ENCODE peak calls at places on chromosomes 7 and 10, in nine cellular contexts. L, K, M, X, S, G, A, B and F are unnamed samples.

GRCh38 chr10:94125856-94126255 is 132.1 kb downstream of the PLCE1 start:
- DNase-seq in X (peak), S (no peak), M (no peak), A (peak), L (no peak), B (no peak), G (no peak), K (peak), F (no peak)

GRCh38 chr10:24440817-24441790 is 232.2 kb downstream of the KIAA1217 start:
- DNase-seq in X (no peak), B (no peak), S (peak), K (peak), G (no peak), L (no peak), M (no peak), A (peak), F (no peak)

GRCh38 chr10:12031404-12031803 is 11.2 kb downstream of the UPF2 start:
- DNase-seq in K (no peak), M (no peak), B (no peak), A (no peak), X (no peak), L (no peak), S (no peak), G (no peak), F (no peak)

GRCh38 chr10:53387546-53387945 is 615.0 kb upstream of the MBL2 start:
- DNase-seq in S (no peak), A (peak), L (no peak), B (no peak), K (no peak), X (no peak), G (no peak), M (no peak), F (no peak)

GRCh38 chr10:50993817-50994251 is 80.5 kb upstream of the PRKG1 start:
- DNase-seq in S (no peak), B (no peak), K (peak), M (peak), X (peak), L (no peak), G (no peak), A (peak), F (no peak)

GRCh38 chr7:28768577-28769147 is 189.5 kb downstream of the TRIL start:
- DNase-seq in G (no peak), K (peak), M (no peak), L (no peak), S (no peak), X (peak), A (peak), B (no peak), F (no peak)

GRCh38 chr10:132710746-132711617 is 75.0 kb downstream of the NKX6-2 start:
- DNase-seq in S (no peak), X (no peak), A (no peak), K (no peak), L (no peak), M (peak), B (no peak), G (no peak), F (no peak)

GRCh38 chr7:110130669-110131068 is 960.3 kb upstream of the LRRN3 start:
- DNase-seq in M (no peak), S (no peak), B (no peak), X (no peak), A (no peak), K (no peak), G (no peak), L (no peak), F (no peak)

GRCh38 chr10:130027716-130028464 is 63.8 kb upstream of the EBF3 start:
- DNase-seq in B (peak), M (no peak), A (no peak), L (no peak), G (no peak), K (no peak), S (no peak), X (no peak), F (no peak)

GRCh38 chr7:16652888-16653287 is 6.9 kb downstream of the BZW2 start:
- DNase-seq in X (peak), L (no peak), S (peak), B (no peak), M (no peak), G (no peak), A (no peak), K (no peak), F (no peak)

GRCh38 chr10:67433276-67433675 is 262.7 kb downstream of the CTNNA3 start:
- DNase-seq in M (no peak), A (no peak), K (no peak), G (no peak), B (no peak), S (no peak), L (no peak), X (no peak), F (no peak)

GRCh38 chr7:132878228-132878919 is 203.5 kb downstream of the CHCHD3 start:
- DNase-seq in B (no peak), G (no peak), K (no peak), X (peak), A (no peak), S (no peak), M (no peak), L (no peak), F (no peak)

GRCh38 chr10:89481662-89482061 is 53.7 kb downstream of the SLC16A12 start:
- DNase-seq in L (no peak), A (peak), K (peak), M (no peak), S (no peak), X (peak), B (no peak), G (no peak), F (no peak)

GRCh38 chr10:51683031-51683830 is 16.2 kb downstream of the CSTF2T start:
- DNase-seq in M (no peak), L (no peak), X (no peak), A (peak), S (no peak), G (peak), B (no peak), K (peak), F (peak)

GRCh38 chr7:123580406-123581161 is 21.0 kb upstream of the ASB15 start:
- DNase-seq in A (peak), K (peak), G (peak), M (no peak), L (peak), S (no peak), B (no peak), X (peak), F (peak)

GRCh38 chr7:150986099-150986512 is 4.7 kb upstream of the NOS3 start:
- DNase-seq in K (peak), B (peak), A (no peak), M (peak), X (peak), L (peak), G (peak), S (no peak), F (no peak)

GRCh38 chr10:68212721-68213352 is 19.1 kb downstream of the ATOH7 start:
- DNase-seq in A (peak), K (peak), M (no peak), G (no peak), B (no peak), L (peak), X (peak), S (no peak), F (no peak)

GRCh38 chr10:87053577-87054181 is 33.6 kb downstream of the FAM25A start:
- DNase-seq in K (no peak), A (no peak), M (no peak), B (no peak), S (no peak), G (no peak), X (no peak), L (no peak), F (no peak)

GRCh38 chr7:134828361-134828760 is 48.9 kb downstream of the CALD1 start:
- DNase-seq in S (no peak), B (no peak), X (no peak), G (no peak), K (peak), M (no peak), L (no peak), A (peak), F (no peak)

DNA sequence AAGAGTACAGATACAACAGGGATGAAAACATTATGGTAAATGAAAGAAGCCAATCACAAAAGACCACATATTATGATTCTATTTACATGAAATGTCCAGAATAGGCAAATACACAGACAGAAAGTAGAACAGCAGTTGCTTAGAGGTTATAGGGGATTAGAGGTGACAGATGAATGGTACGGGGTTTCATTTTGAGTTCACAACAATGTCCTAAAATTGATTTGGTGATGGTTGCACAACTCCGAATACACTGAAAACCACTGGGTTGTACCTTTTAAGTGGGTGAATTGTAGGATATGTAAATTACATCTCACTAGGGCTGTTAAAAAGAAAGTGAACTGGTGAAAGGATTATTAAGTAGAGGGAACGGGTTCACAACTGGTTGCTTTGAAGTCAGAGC is 76.3 kb upstream of the MRLN start:
- DNase-seq in S (no peak), B (no peak), G (no peak), A (no peak), M (no peak), K (no peak), L (peak), X (no peak), F (no peak)
- H3K4me3 ChIP-seq in S (no peak), B (no peak), G (no peak), A (no peak), M (no peak), K (no peak), L (no peak), X (no peak), F (no peak)

GRCh38 chr7:116030626-116031276 is at the start of gene TFEC:
- DNase-seq in M (no peak), B (no peak), K (peak), L (no peak), G (no peak), X (peak), S (no peak), A (peak), F (no peak)
- H3K4me3 ChIP-seq in M (peak), B (no peak), K (no peak), L (no peak), G (no peak), X (no peak), S (peak), A (no peak), F (no peak)

DNA sequence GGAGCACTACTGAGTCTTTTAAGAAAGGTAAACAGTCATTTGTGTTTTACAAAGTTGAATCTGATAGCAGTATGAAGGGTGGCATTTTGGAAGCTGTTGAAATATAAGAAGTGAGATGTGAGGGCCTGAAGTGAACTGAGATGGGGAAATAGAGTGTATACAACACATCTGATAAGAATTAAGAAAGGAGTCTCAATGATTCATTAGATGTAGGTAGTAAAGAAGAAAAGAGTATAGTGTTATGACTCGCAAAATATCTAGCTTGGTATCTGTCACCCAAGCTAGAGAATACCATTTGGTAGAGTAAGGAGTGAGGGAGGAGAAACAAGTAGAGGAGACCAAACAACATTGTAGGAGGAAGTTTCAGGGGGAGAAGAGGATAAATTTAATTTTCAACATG is 5.3 kb downstream of the PTPN12 start:
- DNase-seq in L (no peak), M (no peak), X (peak), K (peak), A (peak), G (no peak), S (no peak), B (no peak), F (no peak)
- H3K4me3 ChIP-seq in L (no peak), M (no peak), X (no peak), K (no peak), A (no peak), G (no peak), S (no peak), B (no peak), F (no peak)

GRCh38 chr10:15718495-15719061 is 1.1 kb downstream of the ITGA8 start:
- DNase-seq in G (no peak), B (no peak), L (no peak), S (no peak), A (no peak), M (no peak), X (no peak), K (no peak), F (no peak)
- H3K4me3 ChIP-seq in G (no peak), B (peak), L (no peak), S (peak), A (peak), M (peak), X (no peak), K (peak), F (no peak)

GRCh38 chr7:137909042-137909441 is 62.3 kb upstream of the DGKI start:
- DNase-seq in K (peak), M (peak), S (no peak), A (peak), B (peak), X (no peak), L (no peak), G (no peak), F (no peak)
- H3K4me3 ChIP-seq in K (no peak), M (no peak), S (no peak), A (no peak), B (no peak), X (no peak), L (no peak), G (no peak), F (no peak)

GRCh38 chr10:103021897-103022286 is 103.8 kb downstream of the CNNM2 start:
- DNase-seq in L (no peak), M (no peak), A (peak), B (no peak), G (peak), K (peak), X (peak), S (no peak), F (no peak)
- H3K4me3 ChIP-seq in L (no peak), M (no peak), A (no peak), B (no peak), G (no peak), K (no peak), X (no peak), S (no peak), F (no peak)

GRCh38 chr10:76080406-76080805 is 649.0 kb downstream of the LRMDA start:
- DNase-seq in K (peak), X (no peak), L (no peak), G (peak), A (peak), S (no peak), M (no peak), B (no peak), F (no peak)
- H3K4me3 ChIP-seq in K (no peak), X (no peak), L (no peak), G (no peak), A (no peak), S (no peak), M (no peak), B (no peak), F (no peak)